ENCODE peak calls at places on chromosomes 1 and 21, in four cellular contexts. W is K562, A is GM12878, F is HepG2. G is an unnamed sample.

GRCh38 chr1:111961773-111962565 is 27.5 kb downstream of the KCND3 start:
- DNase-seq in W (no peak), A (no peak), F (no peak), G (no peak)

GRCh38 chr1:99217599-99217998 is 46.7 kb upstream of the PLPPR4 start:
- DNase-seq in W (no peak), A (no peak), F (no peak), G (no peak)

GRCh38 chr21:39155578-39155977 is 27.7 kb downstream of the PSMG1 start:
- DNase-seq in W (no peak), A (no peak), F (no peak), G (no peak)

GRCh38 chr1:117077267-117077666 is 17.1 kb downstream of the TTF2 start:
- DNase-seq in W (no peak), A (no peak), F (no peak), G (no peak)

GRCh38 chr21:45982256-45982757 is 737 bp downstream of the COL6A1 start:
- DNase-seq in W (no peak), A (no peak), F (no peak), G (no peak)

GRCh38 chr1:51924455-51924854 is 45.9 kb upstream of the NRDC start:
- DNase-seq in W (no peak), A (no peak), F (no peak), G (no peak)

GRCh38 chr1:40637617-40638016 is 27.9 kb downstream of the RIMS3 start:
- DNase-seq in W (no peak), A (no peak), F (no peak), G (no peak)

GRCh38 chr1:152786077-152786476 is at the start of gene LCE1E:
- DNase-seq in W (no peak), A (no peak), F (no peak), G (no peak)

GRCh38 chr1:9249534-9250335 is 15.2 kb downstream of the H6PD start:
- DNase-seq in W (peak), A (no peak), F (peak), G (peak)

GRCh38 chr1:183103141-183103540 is 79.9 kb downstream of the LAMC1 start:
- DNase-seq in W (no peak), A (no peak), F (no peak), G (peak)

DNA sequence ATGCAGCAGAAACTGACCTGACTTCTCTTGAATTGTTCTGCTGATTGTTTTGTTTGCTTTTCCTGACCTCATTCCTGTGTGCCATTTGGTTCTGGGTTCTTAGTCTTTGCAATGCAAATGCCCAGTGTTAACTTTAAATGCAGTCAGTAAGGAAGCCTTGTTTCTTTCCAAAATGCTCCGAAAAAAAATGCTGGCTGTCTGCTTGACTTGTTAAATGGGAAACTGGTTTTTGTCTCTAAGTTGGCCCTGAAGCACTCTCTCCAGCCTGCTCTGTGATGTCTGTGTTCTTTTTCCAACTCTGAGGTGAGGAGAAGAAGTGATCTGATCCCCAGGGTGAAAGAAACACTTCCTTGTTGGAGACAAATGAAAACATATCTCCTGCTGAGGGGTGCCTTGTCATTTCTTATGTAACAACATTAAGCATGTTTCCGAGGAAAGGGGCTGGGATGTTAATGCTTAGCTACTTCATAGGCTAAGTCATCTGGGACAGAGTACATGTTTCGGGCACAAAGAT is 256.3 kb upstream of the ADGRL4 start:
- DNase-seq in W (no peak), A (no peak), F (no peak), G (no peak)
- TF ChIP-seq SP1 in W (no peak), A (no peak), F (no peak), G (no peak)

DNA sequence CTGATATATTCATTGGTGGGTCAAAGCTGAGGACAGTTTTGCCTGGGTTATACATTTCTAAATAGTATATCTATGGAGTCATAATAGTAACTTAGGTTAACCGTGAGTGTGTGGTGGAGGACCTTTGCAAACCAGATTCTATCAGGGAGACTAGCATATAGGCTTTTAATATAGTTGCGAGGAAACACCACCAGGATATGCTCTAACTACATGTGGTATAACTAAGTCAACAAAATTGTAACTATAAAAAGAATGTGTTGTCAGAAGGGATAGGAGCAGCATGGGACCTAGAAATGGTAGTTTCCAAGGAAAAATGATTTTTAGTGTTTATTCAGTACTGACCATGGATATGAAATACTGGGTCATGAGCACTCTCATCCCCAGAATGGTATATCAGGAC is 338.1 kb downstream of the TGFB2 start:
- DNase-seq in W (no peak), A (no peak), F (no peak), G (no peak)
- TF ChIP-seq FOXM1 in W (no peak), A (no peak), F (no peak), G (no peak)

GRCh38 chr1:202031796-202032195 is 21.4 kb downstream of the ELF3 start:
- DNase-seq in W (no peak), A (no peak), F (no peak), G (no peak)

GRCh38 chr1:202036595-202037387 is 26.4 kb downstream of the ELF3 start:
- DNase-seq in W (no peak), A (no peak), F (no peak), G (peak)

GRCh38 chr1:202037706-202038296 is 27.4 kb downstream of the ELF3 start:
- DNase-seq in W (no peak), A (no peak), F (no peak), G (peak)

GRCh38 chr1:202034149-202034682 is 23.8 kb downstream of the ELF3 start:
- DNase-seq in W (no peak), A (no peak), F (no peak), G (no peak)

GRCh38 chr1:202034683-202035462 is 24.5 kb downstream of the ELF3 start:
- DNase-seq in W (peak), A (peak), F (peak), G (peak)
- TF ChIP-seq TARDBP in W (no peak), A (no peak), F (peak), G (no peak)

GRCh38 chr1:210262897-210263272 is 30.3 kb downstream of the SERTAD4 start:
- DNase-seq in W (no peak), A (no peak), F (no peak), G (no peak)
- TF ChIP-seq SP1 in W (no peak), A (no peak), F (no peak), G (no peak)

DNA sequence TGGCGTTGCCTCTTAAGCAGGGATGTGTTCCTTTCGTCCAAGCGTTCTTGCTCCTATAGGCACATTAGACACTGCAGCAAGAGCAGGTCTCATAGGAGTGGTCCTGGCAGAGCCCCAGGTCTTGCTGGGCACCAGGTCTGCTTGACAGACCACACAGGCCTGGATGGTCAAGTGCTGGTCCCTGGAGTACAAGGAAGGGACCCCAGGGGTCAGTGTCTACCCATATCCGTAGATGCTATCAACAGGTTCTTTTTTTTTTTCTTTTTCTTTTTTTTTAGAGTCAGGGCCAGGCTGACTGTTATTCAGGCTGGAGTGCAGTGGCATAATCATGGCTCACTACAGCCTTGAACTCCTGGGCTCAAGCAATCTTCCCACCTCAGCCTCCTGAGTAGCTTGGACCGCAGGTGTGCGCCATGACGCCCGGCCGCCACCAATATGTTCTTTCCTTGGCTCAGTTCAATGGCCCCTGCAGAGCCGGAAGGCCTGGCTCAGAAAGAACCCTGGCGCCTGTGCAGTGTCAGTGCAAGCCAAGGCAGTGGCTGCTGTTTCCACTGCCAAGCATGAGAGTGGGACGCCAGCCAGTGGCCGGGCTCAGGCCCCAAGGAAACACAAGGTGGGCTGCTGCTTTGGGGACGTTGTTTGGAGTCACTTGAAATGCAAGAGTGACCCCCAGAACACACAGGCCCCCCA is 10.0 kb upstream of the TNFRSF8 start:
- DNase-seq in W (no peak), A (no peak), F (no peak), G (no peak)
- TF ChIP-seq FOXM1 in W (no peak), A (no peak), F (no peak), G (no peak)

GRCh38 chr1:61115436-61115835 is 33.1 kb downstream of the NFIA start:
- DNase-seq in W (no peak), A (no peak), F (no peak), G (no peak)
- TF ChIP-seq TARDBP in W (no peak), A (no peak), F (no peak), G (no peak)

GRCh38 chr1:109789771-109790170 is 26.0 kb upstream of the EPS8L3 start:
- DNase-seq in W (no peak), A (no peak), F (no peak), G (no peak)

GRCh38 chr1:109787845-109788605 is 24.3 kb upstream of the EPS8L3 start:
- DNase-seq in W (no peak), A (no peak), F (no peak), G (no peak)

GRCh38 chr1:109790329-109790728 is 26.6 kb upstream of the EPS8L3 start:
- DNase-seq in W (no peak), A (no peak), F (no peak), G (no peak)

GRCh38 chr1:109787211-109787844 is 23.6 kb upstream of the EPS8L3 start:
- DNase-seq in W (no peak), A (no peak), F (no peak), G (no peak)

GRCh38 chr1:109788695-109789521 is 25.2 kb upstream of the EPS8L3 start:
- DNase-seq in W (peak), A (no peak), F (peak), G (peak)
- TF ChIP-seq SP1 in W (no peak), A (no peak), F (no peak), G (no peak)

GRCh38 chr1:206739411-206740076 is 31.0 kb upstream of the IL19 start:
- DNase-seq in W (no peak), A (peak), F (no peak), G (no peak)
- TF ChIP-seq FOXM1 in W (no peak), A (peak), F (no peak), G (no peak)

DNA sequence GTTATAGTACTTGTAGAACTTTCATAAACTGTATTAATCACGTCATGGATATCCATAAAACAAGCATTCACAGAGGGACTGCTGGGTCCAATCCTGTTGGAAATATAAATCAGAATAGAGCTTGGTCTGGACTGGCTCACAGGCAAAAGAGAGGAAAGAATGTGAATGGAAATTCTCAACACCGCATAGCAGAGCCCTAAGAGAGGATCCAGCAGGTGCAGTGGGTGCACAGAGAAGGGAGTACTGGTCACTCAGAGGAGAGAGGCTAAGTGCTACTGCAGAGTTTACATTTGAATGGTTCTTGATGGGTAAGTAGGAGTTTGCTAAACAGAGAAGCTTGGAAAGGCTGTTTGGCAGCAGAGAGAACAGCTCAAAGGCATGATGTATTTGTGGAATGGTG is 231.7 kb downstream of the PAPPA2 start:
- DNase-seq in W (no peak), A (no peak), F (no peak), G (no peak)
- TF ChIP-seq TARDBP in W (no peak), A (no peak), F (no peak), G (no peak)

G was measured in HEK293T.